ENCODE peak calls at places on chromosome 21, in five cellular contexts. One of them, this sample, is unnamed.

GRCh38 chr21:42199488-42200463 is 19.2 kb upstream of the ABCG1 start:
- DNase-seq in H1: no peak
- DNase-seq in K562: no peak
- DNase-seq in GM12878: peak; percentile 8
- DNase-seq in HepG2: peak; percentile 10
- DNase-seq in this sample: no peak

GRCh38 chr21:33109574-33110339 is 39.8 kb downstream of the OLIG1 start:
- DNase-seq in HepG2: no peak
- DNase-seq in K562: no peak
- DNase-seq in GM12878: no peak
- DNase-seq in H1: peak; percentile 75
- DNase-seq in this sample: peak; percentile 75

GRCh38 chr21:21463456-21463855 is 465.2 kb downstream of the NCAM2 start:
- DNase-seq in K562: no peak
- DNase-seq in H1: no peak
- DNase-seq in HepG2: no peak
- DNase-seq in GM12878: no peak
- DNase-seq in this sample: peak; percentile 4

GRCh38 chr21:37829043-37829442 is 87.2 kb downstream of the KCNJ6 start:
- DNase-seq in H1: no peak
- DNase-seq in K562: no peak
- DNase-seq in HepG2: no peak
- DNase-seq in GM12878: no peak
- DNase-seq in this sample: no peak

GRCh38 chr21:27831177-27831576 is 864.3 kb upstream of the ADAMTS5 start:
- DNase-seq in H1: no peak
- DNase-seq in HepG2: no peak
- DNase-seq in K562: no peak
- DNase-seq in GM12878: no peak
- DNase-seq in this sample: no peak

GRCh38 chr21:16241500-16241963 is 511.8 kb downstream of the USP25 start:
- DNase-seq in H1: peak; percentile 52
- DNase-seq in GM12878: no peak
- DNase-seq in K562: no peak
- DNase-seq in HepG2: no peak
- DNase-seq in this sample: peak; percentile 61

GRCh38 chr21:41597811-41598231 is 89.9 kb upstream of the TMPRSS2 start:
- DNase-seq in GM12878: no peak
- DNase-seq in HepG2: no peak
- DNase-seq in H1: no peak
- DNase-seq in K562: no peak
- DNase-seq in this sample: no peak

GRCh38 chr21:28936036-28936435 is 56.6 kb downstream of the LTN1 start:
- DNase-seq in H1: no peak
- DNase-seq in HepG2: no peak
- DNase-seq in GM12878: no peak
- DNase-seq in K562: no peak
- DNase-seq in this sample: no peak

GRCh38 chr21:37435120-37435519 is 68.5 kb downstream of the DYRK1A start:
- DNase-seq in GM12878: no peak
- DNase-seq in H1: no peak
- DNase-seq in K562: peak; percentile 94
- DNase-seq in HepG2: no peak
- DNase-seq in this sample: peak; percentile 98

GRCh38 chr21:33841561-33841960 is 74.0 kb downstream of the ATP5PO start:
- DNase-seq in GM12878: no peak
- DNase-seq in K562: no peak
- DNase-seq in H1: no peak
- DNase-seq in HepG2: no peak
- DNase-seq in this sample: no peak

GRCh38 chr21:40166291-40166843 is 299.1 kb downstream of the PCP4 start:
- DNase-seq in GM12878: no peak
- DNase-seq in K562: no peak
- DNase-seq in HepG2: no peak
- DNase-seq in H1: no peak
- DNase-seq in this sample: peak; percentile 6

GRCh38 chr21:28636988-28637691 is 355.5 kb downstream of the LTN1 start:
- DNase-seq in GM12878: no peak
- DNase-seq in HepG2: no peak
- DNase-seq in H1: no peak
- DNase-seq in K562: no peak
- DNase-seq in this sample: no peak

GRCh38 chr21:37338671-37339526 is 27.7 kb upstream of the DYRK1A start:
- DNase-seq in K562: peak; percentile 84
- DNase-seq in H1: no peak
- DNase-seq in GM12878: no peak
- DNase-seq in HepG2: peak; percentile 79
- DNase-seq in this sample: no peak

GRCh38 chr21:33569986-33570385 is 18.5 kb downstream of the DONSON start:
- DNase-seq in K562: no peak
- DNase-seq in H1: no peak
- DNase-seq in GM12878: no peak
- DNase-seq in HepG2: no peak
- DNase-seq in this sample: no peak

GRCh38 chr21:15282666-15283065 is 217.9 kb upstream of the NRIP1 start:
- DNase-seq in K562: no peak
- DNase-seq in HepG2: no peak
- DNase-seq in GM12878: no peak
- DNase-seq in H1: no peak
- DNase-seq in this sample: no peak

GRCh38 chr21:43005635-43006034 is 31.3 kb downstream of the PKNOX1 start:
- DNase-seq in GM12878: no peak
- DNase-seq in K562: no peak
- DNase-seq in HepG2: no peak
- DNase-seq in H1: no peak
- DNase-seq in this sample: no peak

GRCh38 chr21:16372546-16372945 is 642.8 kb downstream of the USP25 start:
- DNase-seq in HepG2: no peak
- DNase-seq in K562: no peak
- DNase-seq in GM12878: no peak
- DNase-seq in H1: no peak
- DNase-seq in this sample: no peak

GRCh38 chr21:42161957-42162681 is 56.8 kb upstream of the ABCG1 start:
- DNase-seq in GM12878: no peak
- DNase-seq in HepG2: no peak
- DNase-seq in K562: no peak
- DNase-seq in H1: no peak
- DNase-seq in this sample: peak; percentile 36

GRCh38 chr21:45282283-45283018 is 5.2 kb downstream of the POFUT2 start:
- DNase-seq in K562: no peak
- DNase-seq in HepG2: no peak
- DNase-seq in H1: no peak
- DNase-seq in GM12878: no peak
- DNase-seq in this sample: no peak
- TF ChIP-seq CREB1 in K562: no peak
- TF ChIP-seq CREB1 in HepG2: no peak
- TF ChIP-seq CREB1 in H1: no peak
- TF ChIP-seq CREB1 in GM12878: no peak
- TF ChIP-seq CREB1 in this sample: no peak

DNA sequence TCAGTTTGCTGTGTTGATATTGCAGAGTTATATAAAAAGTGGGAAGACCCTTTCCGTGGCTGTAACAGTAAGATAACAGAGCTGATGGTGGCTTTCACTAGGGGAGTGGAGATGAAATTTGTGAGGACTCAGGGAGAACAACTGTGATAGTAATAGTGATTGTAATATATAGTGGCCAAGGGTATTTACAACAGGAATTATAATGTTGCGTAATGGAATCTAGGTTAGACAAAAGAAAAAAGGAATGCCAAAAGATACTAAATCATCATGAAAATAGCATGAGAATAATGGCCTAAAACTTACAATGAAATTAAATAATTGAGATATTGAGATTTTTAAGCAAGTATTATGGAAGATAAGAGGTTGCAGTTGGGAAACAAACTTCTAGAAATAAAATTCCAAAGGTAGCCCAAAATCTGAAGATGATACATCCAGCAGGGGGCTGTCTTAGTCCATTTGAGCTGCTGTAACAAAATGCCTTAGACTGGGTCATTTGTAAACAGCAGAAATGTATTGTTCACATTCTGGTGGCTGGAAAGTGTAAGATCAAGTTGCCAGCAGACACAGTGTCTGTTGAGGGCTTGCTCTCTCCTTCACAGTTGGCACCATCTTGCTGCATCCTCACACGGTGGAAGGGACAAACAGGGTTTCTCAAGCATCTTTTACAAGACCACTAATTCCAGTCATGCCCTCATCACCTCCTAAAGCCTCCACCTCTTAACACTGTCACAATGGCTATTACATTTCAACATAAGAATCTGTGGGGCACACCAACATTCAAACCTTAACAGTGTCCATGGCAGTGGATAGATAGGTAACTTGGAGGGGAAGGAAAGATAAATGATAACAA is 711.2 kb downstream of the MRPL39 start:
- DNase-seq in H1: peak; percentile 48
- DNase-seq in K562: no peak
- DNase-seq in HepG2: no peak
- DNase-seq in GM12878: peak; percentile 49
- DNase-seq in this sample: peak; percentile 66
- H2AFZ ChIP-seq in H1: peak overlapping the region; percentile 93
- H2AFZ ChIP-seq in K562: no peak overlapping the region
- H2AFZ ChIP-seq in HepG2: no peak overlapping the region
- H2AFZ ChIP-seq in GM12878: peak overlapping the region; percentile 24
- H2AFZ ChIP-seq in this sample: peak overlapping the region; percentile 5

GRCh38 chr21:45470087-45470515 is 65.1 kb downstream of the COL18A1 start:
- DNase-seq in GM12878: no peak
- DNase-seq in K562: no peak
- DNase-seq in HepG2: no peak
- DNase-seq in H1: no peak
- DNase-seq in this sample: no peak

GRCh38 chr21:45471229-45472052 is 66.5 kb downstream of the COL18A1 start:
- DNase-seq in HepG2: peak; percentile 96
- DNase-seq in K562: no peak
- DNase-seq in GM12878: no peak
- DNase-seq in H1: no peak
- DNase-seq in this sample: no peak

GRCh38 chr21:45468051-45468970 is 63.3 kb downstream of the COL18A1 start:
- DNase-seq in K562: no peak
- DNase-seq in GM12878: no peak
- DNase-seq in H1: no peak
- DNase-seq in HepG2: no peak
- DNase-seq in this sample: no peak

GRCh38 chr21:45468971-45469272 is 64.0 kb downstream of the COL18A1 start:
- DNase-seq in GM12878: no peak
- DNase-seq in HepG2: no peak
- DNase-seq in K562: no peak
- DNase-seq in H1: no peak
- DNase-seq in this sample: no peak

DNA sequence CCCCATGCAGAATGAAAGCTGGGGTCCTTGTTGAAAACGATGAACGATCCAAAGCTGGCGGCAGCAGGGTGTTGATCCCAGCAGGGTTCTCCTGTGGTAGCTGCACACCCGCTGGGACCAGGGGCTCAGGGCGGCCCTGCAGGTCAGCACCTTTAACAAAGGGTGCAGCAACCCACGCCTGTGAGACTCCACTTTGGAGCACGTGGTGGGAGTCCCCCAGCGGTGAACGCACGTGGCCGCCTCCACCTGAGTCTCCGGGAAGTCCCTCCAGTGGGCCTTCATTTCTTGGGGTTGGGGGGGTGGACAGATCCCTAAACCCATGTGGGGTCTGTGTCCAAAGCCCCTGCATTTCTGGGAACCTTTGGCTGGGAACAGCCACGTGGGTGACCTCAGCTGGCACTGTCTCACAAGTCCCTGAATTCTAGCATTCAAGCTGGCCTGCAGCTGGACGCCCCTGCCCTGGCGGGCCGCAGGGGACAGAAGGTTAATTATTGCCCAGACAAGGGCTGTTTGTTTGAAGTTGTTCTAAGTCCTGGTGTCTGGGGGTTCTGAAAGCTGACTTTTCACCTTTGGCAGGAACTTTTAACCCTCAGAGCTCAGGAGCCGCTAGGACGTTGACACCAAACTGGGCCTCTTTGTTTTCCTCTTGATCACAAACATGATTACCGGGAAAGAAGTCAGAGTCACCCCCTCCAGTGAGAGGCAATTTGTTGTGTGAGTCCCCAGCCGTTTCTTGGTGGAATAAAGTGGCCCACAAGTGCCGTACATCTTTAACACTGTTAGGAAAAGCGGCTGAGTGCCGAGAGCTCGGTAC is 64.5 kb downstream of the COL18A1 start:
- DNase-seq in H1: no peak
- DNase-seq in HepG2: peak; percentile 99
- DNase-seq in GM12878: no peak
- DNase-seq in K562: no peak
- DNase-seq in this sample: no peak
- TF ChIP-seq CREB1 in H1: no peak
- TF ChIP-seq CREB1 in HepG2: no peak
- TF ChIP-seq CREB1 in GM12878: no peak
- TF ChIP-seq CREB1 in K562: no peak
- TF ChIP-seq CREB1 in this sample: no peak

GRCh38 chr21:45982256-45982757 is 737 bp downstream of the COL6A1 start:
- DNase-seq in GM12878: no peak
- DNase-seq in HepG2: no peak
- DNase-seq in H1: peak; percentile 62
- DNase-seq in K562: no peak
- DNase-seq in this sample: no peak
- H2AFZ ChIP-seq in GM12878: no peak overlapping the region
- H2AFZ ChIP-seq in HepG2: no peak overlapping the region
- H2AFZ ChIP-seq in H1: no peak overlapping the region
- H2AFZ ChIP-seq in K562: no peak overlapping the region
- H2AFZ ChIP-seq in this sample: no peak overlapping the region

GRCh38 chr21:34869541-34869940 is 179.6 kb downstream of the RUNX1 start:
- DNase-seq in GM12878: no peak
- DNase-seq in H1: no peak
- DNase-seq in HepG2: no peak
- DNase-seq in K562: no peak
- DNase-seq in this sample: no peak
- TF ChIP-seq CREB1 in GM12878: no peak
- TF ChIP-seq CREB1 in H1: no peak
- TF ChIP-seq CREB1 in HepG2: no peak
- TF ChIP-seq CREB1 in K562: no peak
- TF ChIP-seq CREB1 in this sample: no peak